ENCODE peak calls at places on chromosome 2, in six cellular contexts. U, B, P, K, O and S are unnamed samples.

GRCh38 chr2:173741715-173742114 is 223.5 kb downstream of the SP3 start:
- DNase-seq in K (no peak), O (no peak), P (peak), U (no peak), B (no peak), S (no peak)

GRCh38 chr2:15560404-15560987 is 638 bp downstream of the NBAS start:
- DNase-seq in O (no peak), P (peak), K (no peak), B (peak), U (peak), S (no peak)

GRCh38 chr2:23901966-23902942 is 24.7 kb downstream of the ATAD2B start:
- DNase-seq in P (no peak), U (peak), B (no peak), K (no peak), O (no peak), S (no peak)

GRCh38 chr2:220241423-220241822 is 614.0 kb downstream of the SLC4A3 start:
- DNase-seq in O (no peak), U (no peak), B (no peak), K (no peak), P (no peak), S (no peak)

GRCh38 chr2:187429989-187430388 is 18.1 kb downstream of the CALCRL start:
- DNase-seq in P (no peak), B (peak), K (no peak), O (no peak), U (no peak), S (no peak)

GRCh38 chr2:232038251-232038897 is 76.9 kb downstream of the DIS3L2 start:
- DNase-seq in K (no peak), P (no peak), U (no peak), O (no peak), B (no peak), S (no peak)

GRCh38 chr2:167293172-167293781 is 405.0 kb downstream of the XIRP2 start:
- DNase-seq in B (no peak), K (peak), P (peak), O (no peak), U (no peak), S (no peak)

GRCh38 chr2:188434018-188434417 is 142.3 kb downstream of the GULP1 start:
- DNase-seq in B (no peak), P (no peak), K (no peak), U (no peak), O (no peak), S (no peak)